ENCODE peak calls at places on chromosomes 13 and 19, in six cellular contexts. E, G, P, B, N and X are unnamed samples.

GRCh38 chr19:5798244-5798643 is 6.6 kb upstream of the NRTN start:
- DNase-seq in B (no peak), P (no peak), E (no peak), G (no peak), N (no peak), X (no peak)

GRCh38 chr19:48751835-48752510 is 468 bp downstream of the FUT1 start:
- DNase-seq in B (no peak), E (no peak), N (peak), P (no peak), G (no peak), X (no peak)

GRCh38 chr13:44921931-44922758 is 67.1 kb downstream of the NUFIP1 start:
- DNase-seq in E (peak), P (peak), B (peak), G (peak), N (peak), X (no peak)

GRCh38 chr13:113077566-113077952 is 28.0 kb upstream of the F7 start:
- DNase-seq in P (peak), E (no peak), N (no peak), B (no peak), G (no peak), X (peak)

GRCh38 chr19:54209748-54210494 is 9.3 kb downstream of the RPS9 start:
- DNase-seq in N (peak), G (peak), B (peak), E (peak), P (peak), X (peak)

GRCh38 chr13:42762917-42763316 is 18.5 kb upstream of the FAM216B start:
- DNase-seq in N (no peak), E (peak), B (no peak), P (no peak), G (no peak), X (no peak)

GRCh38 chr13:22454586-22454985 is 726.2 kb upstream of the SGCG start:
- DNase-seq in E (no peak), G (no peak), N (no peak), P (no peak), B (no peak), X (no peak)

GRCh38 chr13:49097374-49097773 is 121.7 kb downstream of the FNDC3A start:
- DNase-seq in N (peak), E (peak), P (no peak), G (no peak), B (no peak), X (peak)

GRCh38 chr13:106617561-106617960 is 49.6 kb upstream of the ARGLU1 start:
- DNase-seq in N (no peak), G (no peak), E (peak), B (no peak), P (no peak), X (no peak)

GRCh38 chr19:45995715-45996385 is 583 bp downstream of the CCDC61 start:
- DNase-seq in N (no peak), G (no peak), P (no peak), B (no peak), E (peak), X (no peak)

GRCh38 chr13:106619688-106620555 is 52.0 kb upstream of the ARGLU1 start:
- DNase-seq in B (peak), E (peak), N (peak), P (peak), G (no peak), X (no peak)

DNA sequence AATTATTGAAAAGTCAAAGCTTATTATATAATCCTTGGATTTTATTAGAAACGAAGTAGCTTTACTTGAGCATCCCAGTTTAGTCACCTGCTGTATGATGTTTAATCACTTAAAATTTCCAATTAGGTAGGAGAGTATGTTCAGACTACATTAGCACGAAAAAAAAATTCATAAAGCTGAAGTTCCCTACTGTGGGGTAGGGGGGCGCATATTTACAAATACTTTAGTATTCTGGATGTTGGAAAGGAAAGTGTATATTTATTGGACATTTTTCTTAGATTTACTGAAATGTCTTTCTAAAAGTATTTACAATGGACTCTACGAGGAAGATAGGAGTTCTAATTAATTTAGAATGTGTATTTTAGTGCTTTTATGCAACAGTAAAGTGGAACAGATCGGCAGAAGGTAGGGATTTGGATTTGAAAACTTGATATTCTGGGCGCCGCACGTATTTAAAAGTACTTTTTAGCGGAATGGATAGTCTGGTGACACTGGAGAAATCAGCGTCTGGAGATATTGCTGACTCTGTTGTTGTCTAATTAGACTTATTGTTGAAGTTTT is 1.9 kb downstream of the CDK8 start:
- DNase-seq in G (no peak), E (peak), B (no peak), N (no peak), P (no peak), X (no peak)
- TF ChIP-seq CTCF in G (no peak), E (peak), B (no peak), N (no peak), P (peak), X (no peak)

DNA sequence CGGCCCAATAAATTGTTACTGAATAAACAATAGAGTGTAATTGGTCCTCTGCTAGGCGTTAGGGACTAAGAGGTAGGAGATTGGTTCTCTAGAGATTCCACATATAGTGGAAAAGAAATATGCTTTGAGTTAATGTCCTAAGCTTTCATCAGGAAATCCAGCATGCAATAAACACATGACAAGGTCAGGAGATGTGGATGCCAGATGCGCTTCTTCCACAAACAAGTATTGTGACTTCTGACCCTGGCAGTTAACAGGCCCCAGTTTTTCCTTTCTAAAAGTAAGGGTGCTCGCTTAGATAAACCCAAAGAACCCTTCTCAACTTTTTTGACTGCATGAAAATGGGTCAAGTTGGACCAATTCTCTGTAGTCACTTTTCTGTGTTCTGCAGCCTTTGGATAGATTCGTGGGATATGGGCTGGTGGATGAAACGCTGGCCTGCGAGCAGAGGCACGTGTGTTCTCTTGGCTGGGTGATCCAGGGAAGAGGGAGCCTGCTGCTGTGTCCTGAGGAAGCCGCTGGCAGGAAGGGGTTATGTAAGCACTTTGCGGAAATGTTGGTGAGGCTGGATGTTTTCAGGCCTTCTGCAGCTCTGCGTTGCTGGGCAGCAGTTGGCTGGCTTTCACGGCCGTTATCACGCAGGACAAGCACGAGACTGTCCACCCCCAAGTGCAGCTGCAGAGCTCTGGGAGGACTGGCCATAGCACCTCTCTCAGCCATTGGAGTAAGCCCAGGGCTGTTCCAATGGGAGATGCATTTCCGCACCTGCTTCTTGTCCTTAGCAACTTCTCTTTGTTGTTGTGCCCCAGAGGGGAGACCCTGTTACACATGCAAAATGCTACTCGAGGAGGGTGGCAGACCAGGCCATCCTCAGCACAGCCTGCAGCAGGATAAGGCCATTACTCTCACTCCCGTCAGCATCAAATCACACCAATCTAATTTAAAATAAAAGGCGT is 146.8 kb upstream of the SOX21 start:
- DNase-seq in G (peak), B (peak), E (peak), P (peak), N (no peak), X (peak)
- TF ChIP-seq POLR2A in G (no peak), B (no peak), E (no peak), P (no peak), N (no peak), X (no peak)

DNA sequence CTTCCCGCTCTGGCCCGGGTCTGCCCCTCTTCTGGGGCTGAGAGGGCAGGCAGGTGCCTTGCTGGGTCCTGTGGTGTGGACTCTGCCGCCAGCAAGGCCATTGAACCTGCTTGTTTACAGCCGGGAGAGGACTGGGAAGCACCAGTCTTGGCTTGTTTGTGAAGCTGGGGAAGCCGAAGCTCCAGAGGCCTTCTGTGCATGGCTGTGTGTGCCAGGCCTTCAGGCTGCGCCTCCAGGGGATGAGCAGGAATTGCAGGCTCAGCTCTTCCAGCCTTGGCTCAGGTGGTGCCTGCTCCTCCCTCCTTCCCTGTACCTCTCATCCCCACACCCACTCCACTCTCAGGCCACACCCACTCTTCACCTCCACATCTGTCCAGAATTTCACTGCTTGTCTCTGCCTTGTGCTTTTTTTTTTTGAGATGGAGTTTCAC is 17.5 kb downstream of the NDUFB7 start:
- DNase-seq in G (no peak), B (peak), P (no peak), N (no peak), E (no peak), X (peak)
- H3K27ac ChIP-seq in G (no peak), B (peak), P (no peak), N (peak), E (no peak), X (peak)

GRCh38 chr13:51584731-51585191 is 499 bp downstream of the WDFY2 start:
- DNase-seq in N (peak), G (peak), P (peak), E (peak), B (no peak), X (peak)
- TF ChIP-seq CTCF in N (no peak), G (no peak), P (no peak), E (no peak), B (no peak), X (no peak)

GRCh38 chr19:55383279-55383788 is 758 bp downstream of the TMEM238 start:
- DNase-seq in B (no peak), G (no peak), E (no peak), P (no peak), N (no peak), X (no peak)

GRCh38 chr19:55385236-55385748 is 440 bp upstream of the RPL28 start:
- DNase-seq in G (peak), E (peak), P (peak), B (peak), N (peak), X (peak)

GRCh38 chr19:55382522-55383054 is 1.5 kb downstream of the TMEM238 start:
- DNase-seq in G (no peak), B (no peak), N (no peak), E (no peak), P (no peak), X (no peak)

GRCh38 chr19:55384576-55385235 is 614 bp upstream of the TMEM238 start:
- DNase-seq in E (no peak), B (no peak), G (no peak), P (no peak), N (no peak), X (no peak)

GRCh38 chr19:55383789-55384575 is at the start of gene TMEM238:
- DNase-seq in G (peak), P (peak), B (peak), N (no peak), E (peak), X (peak)
- TF ChIP-seq POLR2A in G (no peak), P (no peak), B (peak), N (no peak), E (peak), X (peak)